ENCODE peak calls at places on chromosomes 16 and 17, in six cellular contexts. S, V, R, Y, T and O are unnamed samples.

GRCh38 chr17:16459850-16460550 is 32.0 kb downstream of the LRRC75A start:
- DNase-seq in S (no peak), T (no peak), R (no peak), Y (no peak), V (no peak), O (no peak)

GRCh38 chr16:4172070-4172469 is 55.8 kb upstream of the ADCY9 start:
- DNase-seq in S (no peak), R (no peak), V (no peak), T (no peak), Y (no peak), O (peak)

GRCh38 chr16:11180489-11180888 is 75.5 kb downstream of the SOCS1 start:
- DNase-seq in Y (no peak), V (no peak), R (peak), S (no peak), T (no peak), O (no peak)

GRCh38 chr16:82728901-82729300 is 102.1 kb downstream of the CDH13 start:
- DNase-seq in V (no peak), Y (no peak), T (no peak), S (no peak), R (no peak), O (no peak)

GRCh38 chr17:80168371-80168770 is 1.5 kb upstream of the CARD14 start:
- DNase-seq in S (no peak), Y (no peak), T (no peak), R (no peak), V (no peak), O (no peak)

GRCh38 chr16:72876981-72877373 is 171.0 kb downstream of the ZFHX3 start:
- DNase-seq in R (no peak), V (no peak), T (no peak), S (no peak), Y (no peak), O (no peak)

GRCh38 chr17:43171761-43172487 is 910 bp downstream of the NBR1 start:
- DNase-seq in R (peak), Y (peak), S (peak), V (peak), T (no peak), O (peak)

GRCh38 chr16:49664221-49665215 is 191.4 kb downstream of the ZNF423 start:
- DNase-seq in V (peak), Y (no peak), T (no peak), S (no peak), R (no peak), O (no peak)

GRCh38 chr17:556431-556995 is 158.1 kb downstream of the VPS53 start:
- DNase-seq in V (no peak), R (no peak), T (no peak), Y (no peak), S (no peak), O (no peak)

GRCh38 chr17:50203589-50204345 is 2.3 kb upstream of the COL1A1 start:
- DNase-seq in R (peak), S (no peak), T (no peak), Y (no peak), V (peak), O (no peak)

GRCh38 chr17:45992175-45992574 is 6.9 kb upstream of the STH start:
- DNase-seq in S (no peak), V (no peak), Y (no peak), R (no peak), T (no peak), O (no peak)

GRCh38 chr17:69860142-69860680 is 214.8 kb upstream of the KCNJ16 start:
- DNase-seq in Y (peak), V (no peak), R (no peak), T (no peak), S (no peak), O (no peak)

GRCh38 chr16:30760577-30761426 is 1.1 kb downstream of the CFAP119 start:
- DNase-seq in R (no peak), T (no peak), S (no peak), V (no peak), Y (no peak), O (no peak)

GRCh38 chr16:89168381-89169189 is 3.0 kb upstream of the CDH15 start:
- DNase-seq in T (no peak), V (no peak), S (no peak), R (no peak), Y (no peak), O (no peak)

GRCh38 chr16:57551057-57551456 is 8.6 kb downstream of the ADGRG5 start:
- DNase-seq in V (no peak), T (no peak), R (no peak), S (no peak), Y (no peak), O (no peak)

GRCh38 chr16:1331712-1332617 is 1.5 kb upstream of the BAIAP3 start:
- DNase-seq in R (peak), S (peak), Y (peak), V (peak), T (peak), O (peak)

GRCh38 chr17:42019509-42020404 is at the start of gene NKIRAS2:
- DNase-seq in T (peak), S (peak), Y (peak), V (peak), R (peak), O (peak)
- TF ChIP-seq POLR2A in T (no peak), S (peak), Y (peak), V (no peak), R (peak), O (peak)

DNA sequence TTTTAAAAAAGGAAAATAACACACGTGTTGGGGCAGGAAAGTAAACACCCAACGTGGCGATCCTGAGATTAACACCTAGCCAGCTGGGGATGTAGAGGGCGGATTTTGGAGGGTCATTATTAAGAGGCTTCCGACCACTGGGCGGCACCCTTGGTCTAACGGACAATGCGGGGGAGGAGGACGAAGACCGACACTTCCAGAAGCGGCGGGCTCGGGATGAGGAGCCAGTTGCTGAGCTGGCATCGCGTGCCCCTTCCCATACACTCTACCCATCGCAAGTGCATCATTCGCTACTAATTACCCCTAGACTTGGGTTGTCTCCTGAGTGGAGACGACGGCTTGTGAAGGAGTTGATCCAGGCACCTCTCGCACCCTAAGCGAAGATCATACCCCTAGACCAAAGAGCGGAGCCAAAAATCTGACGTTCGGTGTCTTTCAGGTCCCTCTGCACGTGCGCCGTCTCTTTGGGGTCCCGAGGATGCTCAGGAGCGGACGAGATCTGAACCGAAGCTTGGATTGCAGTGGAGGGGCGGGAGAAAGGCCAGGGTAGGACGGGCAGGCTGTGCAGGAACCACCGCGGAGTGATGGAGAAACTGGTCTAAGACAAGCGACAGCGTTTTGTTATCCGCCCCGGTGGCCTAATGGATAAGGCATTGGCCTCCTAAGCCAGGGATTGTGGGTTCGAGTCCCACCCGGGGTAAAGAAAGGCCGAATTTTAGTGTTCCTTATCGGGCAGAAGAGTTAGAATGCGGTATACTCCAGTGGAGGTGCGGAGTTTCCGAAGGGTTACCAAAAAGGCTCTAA is 17.6 kb downstream of the ZNF213 start:
- DNase-seq in T (peak), S (peak), V (peak), R (peak), Y (peak), O (peak)
- TF ChIP-seq POLR2A in T (no peak), S (no peak), V (no peak), R (no peak), Y (no peak), O (no peak)

GRCh38 chr16:81478294-81478693 is 33.7 kb downstream of the CMIP start:
- DNase-seq in V (no peak), R (no peak), Y (no peak), T (no peak), S (no peak), O (no peak)

GRCh38 chr16:81482329-81483063 is 37.9 kb downstream of the CMIP start:
- DNase-seq in V (no peak), Y (no peak), S (no peak), T (no peak), R (no peak), O (no peak)

GRCh38 chr16:81478876-81479496 is 34.4 kb downstream of the CMIP start:
- DNase-seq in T (peak), S (no peak), Y (peak), V (peak), R (peak), O (no peak)

GRCh38 chr16:81483064-81483969 is 38.7 kb downstream of the CMIP start:
- DNase-seq in V (no peak), Y (no peak), S (no peak), R (no peak), T (no peak), O (no peak)

GRCh38 chr16:81480856-81481821 is 36.5 kb downstream of the CMIP start:
- DNase-seq in T (peak), Y (no peak), S (no peak), R (peak), V (peak), O (no peak)
- TF ChIP-seq POLR2A in T (no peak), Y (no peak), S (no peak), R (no peak), V (no peak), O (no peak)

GRCh38 chr17:57463103-57463885 is 207.0 kb downstream of the MSI2 start:
- DNase-seq in Y (no peak), R (peak), T (no peak), S (peak), V (no peak), O (peak)

GRCh38 chr17:57461082-57461481 is 204.8 kb downstream of the MSI2 start:
- DNase-seq in S (no peak), Y (no peak), R (no peak), T (no peak), V (no peak), O (no peak)

GRCh38 chr17:57464191-57464864 is 208.0 kb downstream of the MSI2 start:
- DNase-seq in V (peak), S (no peak), T (no peak), R (no peak), Y (no peak), O (no peak)

GRCh38 chr17:57459286-57459915 is 203.1 kb downstream of the MSI2 start:
- DNase-seq in T (no peak), V (no peak), S (peak), R (no peak), Y (no peak), O (peak)

DNA sequence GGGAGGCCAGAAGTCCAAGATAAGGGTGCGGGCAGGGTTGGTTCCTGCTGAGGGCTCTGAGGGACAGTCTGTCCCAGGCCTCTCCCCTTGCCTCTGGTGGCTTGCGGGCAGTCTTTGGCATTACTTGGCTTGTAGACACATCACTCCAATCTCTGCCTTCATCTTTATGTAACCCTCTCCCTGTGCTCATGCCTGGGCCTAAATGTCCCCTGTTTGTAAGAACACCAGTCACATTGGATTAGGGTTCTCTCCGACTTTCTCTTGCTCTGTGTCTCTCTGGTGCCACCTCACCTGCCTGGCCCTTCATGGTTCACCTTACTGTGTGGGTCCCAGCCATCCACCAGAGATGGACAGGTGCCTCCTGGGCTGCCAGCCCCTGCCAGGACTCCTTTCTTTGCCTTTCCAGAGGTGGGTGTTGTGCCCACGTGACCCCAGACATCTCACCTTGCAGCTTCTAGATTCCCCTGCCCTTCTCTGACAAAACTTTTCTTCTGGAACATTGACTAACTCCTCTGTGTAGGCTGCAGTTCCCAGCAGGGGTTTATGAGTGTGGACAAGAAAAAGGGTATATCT is 205.8 kb downstream of the MSI2 start:
- DNase-seq in T (no peak), S (no peak), R (no peak), V (no peak), Y (no peak), O (no peak)
- TF ChIP-seq POLR2A in T (no peak), S (no peak), R (no peak), V (no peak), Y (no peak), O (no peak)

GRCh38 chr16:76837872-76838271 is 353.1 kb upstream of the MON1B start:
- DNase-seq in V (no peak), R (no peak), S (no peak), Y (no peak), T (no peak), O (no peak)

DNA sequence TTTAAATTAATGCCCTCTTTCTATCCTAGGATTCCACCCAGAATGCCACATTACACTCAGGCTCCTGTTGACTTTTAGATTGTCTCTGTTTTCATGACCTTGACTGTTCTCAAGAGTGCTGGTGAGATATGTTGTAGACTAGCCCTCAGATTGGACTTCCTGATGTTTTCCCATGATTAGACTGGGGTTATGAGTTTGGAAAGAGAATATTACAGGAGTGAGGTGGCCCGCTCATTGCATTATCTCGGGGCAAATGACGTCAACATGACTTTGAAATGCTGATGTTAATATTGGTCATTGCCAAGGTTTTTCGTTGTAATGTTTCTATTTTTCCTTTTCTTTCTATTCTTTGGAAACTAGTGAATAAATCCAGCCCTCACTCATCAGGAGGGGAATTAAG is 355.7 kb upstream of the MON1B start:
- DNase-seq in V (no peak), S (no peak), T (no peak), R (no peak), Y (no peak), O (no peak)
- TF ChIP-seq POLR2A in V (no peak), S (no peak), T (no peak), R (no peak), Y (no peak), O (no peak)

GRCh38 chr16:8958344-8958808 is 5.3 kb downstream of the USP7 start:
- DNase-seq in T (no peak), R (peak), S (no peak), V (no peak), Y (no peak), O (peak)
- TF ChIP-seq POLR2A in T (no peak), R (no peak), S (no peak), V (no peak), Y (no peak), O (no peak)

GRCh38 chr16:87464691-87465300 is 28.0 kb downstream of the ZCCHC14 start:
- DNase-seq in V (peak), T (peak), Y (no peak), S (no peak), R (peak), O (peak)
- TF ChIP-seq POLR2A in V (no peak), T (no peak), Y (no peak), S (no peak), R (peak), O (no peak)